ENCODE peak calls at places on chromosomes 6 and 20, in four cellular contexts. P, U, T and Q are unnamed samples.

GRCh38 chr6:158142789-158143188 is 25.3 kb downstream of the SERAC1 start:
- DNase-seq in P (no peak), U (no peak), T (peak), Q (peak)

GRCh38 chr6:134420638-134421181 is 102.8 kb upstream of the SGK1 start:
- DNase-seq in P (no peak), U (no peak), T (peak), Q (no peak)

GRCh38 chr6:163438940-163439335 is 24.4 kb downstream of the QKI start:
- DNase-seq in P (no peak), U (peak), T (no peak), Q (no peak)

GRCh38 chr20:45467861-45468260 is 1.7 kb upstream of the WFDC2 start:
- DNase-seq in P (peak), U (no peak), T (no peak), Q (no peak)

GRCh38 chr6:1136415-1136774 is 175.5 kb upstream of the FOXQ1 start:
- DNase-seq in P (no peak), U (no peak), T (peak), Q (peak)

GRCh38 chr6:11188161-11188915 is 44.1 kb downstream of the NEDD9 start:
- DNase-seq in P (peak), U (no peak), T (no peak), Q (peak)

GRCh38 chr20:11777387-11777786 is 140.3 kb upstream of the BTBD3 start:
- DNase-seq in P (no peak), U (no peak), T (no peak), Q (no peak)

GRCh38 chr20:51382986-51383821 is 159.3 kb downstream of the NFATC2 start:
- DNase-seq in P (peak), U (no peak), T (no peak), Q (no peak)

GRCh38 chr6:170522565-170523183 is 30.4 kb downstream of the PSMB1 start:
- DNase-seq in P (no peak), U (no peak), T (peak), Q (no peak)

GRCh38 chr20:1309439-1309847 is 19.5 kb downstream of the SDCBP2 start:
- DNase-seq in P (no peak), U (no peak), T (no peak), Q (no peak)

GRCh38 chr6:2917801-2918495 is 14.8 kb upstream of the SERPINB9 start:
- DNase-seq in P (peak), U (no peak), T (no peak), Q (no peak)

GRCh38 chr6:107118976-107119375 is 3.7 kb upstream of the BEND3 start:
- DNase-seq in P (no peak), U (no peak), T (peak), Q (no peak)

GRCh38 chr20:51373713-51374481 is 168.6 kb downstream of the NFATC2 start:
- DNase-seq in P (no peak), U (no peak), T (peak), Q (no peak)

GRCh38 chr6:36519352-36519751 is 27.9 kb downstream of the STK38 start:
- DNase-seq in P (no peak), U (no peak), T (no peak), Q (no peak)

GRCh38 chr20:44073011-44073674 is 113.8 kb downstream of the JPH2 start:
- DNase-seq in P (no peak), U (no peak), T (no peak), Q (no peak)

GRCh38 chr6:47165918-47166317 is 123.8 kb upstream of the ADGRF1 start:
- DNase-seq in P (no peak), U (no peak), T (no peak), Q (no peak)

GRCh38 chr20:59032713-59033059 is 551 bp upstream of the ATP5F1E start:
- DNase-seq in P (no peak), U (no peak), T (peak), Q (no peak)

GRCh38 chr6:9455794-9456193 is 959.1 kb downstream of the TFAP2A start:
- DNase-seq in P (no peak), U (no peak), T (no peak), Q (no peak)

GRCh38 chr6:167917755-167918154 is 79.7 kb upstream of the KIF25 start:
- DNase-seq in P (no peak), U (no peak), T (no peak), Q (no peak)

DNA sequence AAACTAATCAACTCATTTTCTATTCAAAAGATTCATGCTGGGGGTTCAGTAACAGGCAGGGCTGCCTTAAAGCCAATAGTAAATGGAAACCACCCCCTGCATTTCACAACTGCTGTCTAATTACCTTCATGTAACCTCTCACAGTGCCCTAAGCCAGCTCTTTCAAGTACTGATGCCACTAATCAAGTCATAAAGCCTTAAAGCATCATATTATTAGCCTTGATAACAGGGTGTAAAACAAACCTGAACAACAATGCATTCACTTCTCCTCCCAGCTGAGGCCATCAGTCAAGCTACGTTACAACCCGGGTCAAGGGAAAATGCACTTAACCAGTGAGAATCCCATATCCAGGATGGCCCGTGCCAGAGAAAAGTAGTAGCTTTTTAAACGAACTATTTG is 33.0 kb downstream of the TRERF1 start:
- DNase-seq in P (no peak), U (no peak), T (no peak), Q (no peak)
- H3K27ac ChIP-seq in P (no peak), U (no peak), T (no peak), Q (no peak)

GRCh38 chr6:38212116-38212515 is 392.6 kb downstream of the ZFAND3 start:
- DNase-seq in P (no peak), U (no peak), T (no peak), Q (no peak)
- H3K27ac ChIP-seq in P (no peak), U (no peak), T (peak), Q (no peak)

DNA sequence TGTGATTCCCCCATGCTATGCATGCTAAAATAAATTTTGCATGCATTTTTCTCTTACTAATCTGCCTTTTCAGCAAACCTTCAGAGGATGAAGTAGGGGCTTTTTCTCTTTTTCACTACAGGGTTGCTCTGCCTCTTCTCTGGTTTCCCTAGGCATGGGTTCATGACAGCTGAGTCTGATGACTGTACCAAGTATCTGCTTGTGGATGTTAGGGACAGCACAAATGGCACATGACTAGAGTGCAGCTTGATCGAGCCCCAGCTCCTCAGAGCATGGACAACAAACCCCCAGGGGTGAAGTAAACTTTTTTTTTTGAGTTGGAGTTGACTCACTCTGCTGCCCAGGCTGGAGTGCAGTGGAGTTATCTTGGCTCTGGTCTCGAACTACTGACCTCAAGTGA is 57.1 kb upstream of the GCM1 start:
- DNase-seq in P (no peak), U (no peak), T (no peak), Q (no peak)
- H3K27ac ChIP-seq in P (no peak), U (no peak), T (no peak), Q (no peak)

GRCh38 chr6:21187485-21187884 is 406.1 kb upstream of the SOX4 start:
- DNase-seq in P (no peak), U (no peak), T (no peak), Q (no peak)

GRCh38 chr6:21185849-21186478 is 407.6 kb upstream of the SOX4 start:
- DNase-seq in P (no peak), U (no peak), T (no peak), Q (no peak)

GRCh38 chr6:21188505-21189223 is 404.9 kb upstream of the SOX4 start:
- DNase-seq in P (no peak), U (no peak), T (no peak), Q (peak)

GRCh38 chr6:21189721-21190120 is 403.8 kb upstream of the SOX4 start:
- DNase-seq in P (no peak), U (no peak), T (no peak), Q (no peak)

GRCh38 chr6:21186479-21187055 is 407.0 kb upstream of the SOX4 start:
- DNase-seq in P (no peak), U (no peak), T (no peak), Q (no peak)
- H3K27ac ChIP-seq in P (no peak), U (no peak), T (no peak), Q (no peak)

GRCh38 chr6:169287675-169288074 is 34.0 kb upstream of the THBS2 start:
- DNase-seq in P (no peak), U (no peak), T (no peak), Q (no peak)

GRCh38 chr6:169289671-169290408 is 36.2 kb upstream of the THBS2 start:
- DNase-seq in P (no peak), U (no peak), T (peak), Q (peak)

GRCh38 chr6:169286961-169287360 is 33.3 kb upstream of the THBS2 start:
- DNase-seq in P (no peak), U (no peak), T (no peak), Q (no peak)

GRCh38 chr6:169289257-169289656 is 35.6 kb upstream of the THBS2 start:
- DNase-seq in P (no peak), U (no peak), T (no peak), Q (no peak)

GRCh38 chr6:169288591-169288990 is 34.9 kb upstream of the THBS2 start:
- DNase-seq in P (no peak), U (no peak), T (peak), Q (no peak)
- H3K27ac ChIP-seq in P (no peak), U (no peak), T (no peak), Q (peak)

GRCh38 chr20:49103019-49103418 is 56.9 kb downstream of the CSE1L start:
- DNase-seq in P (no peak), U (no peak), T (no peak), Q (no peak)

GRCh38 chr20:49103647-49104364 is 57.7 kb downstream of the CSE1L start:
- DNase-seq in P (no peak), U (no peak), T (no peak), Q (no peak)

GRCh38 chr20:49100934-49101333 is 54.8 kb downstream of the CSE1L start:
- DNase-seq in P (no peak), U (no peak), T (no peak), Q (no peak)

GRCh38 chr20:49106332-49106731 is 60.2 kb downstream of the CSE1L start:
- DNase-seq in P (no peak), U (no peak), T (no peak), Q (no peak)

GRCh38 chr20:49104365-49104648 is 58.2 kb downstream of the CSE1L start:
- DNase-seq in P (no peak), U (no peak), T (no peak), Q (no peak)
- H3K27ac ChIP-seq in P (no peak), U (no peak), T (peak), Q (no peak)